ENCODE peak calls at places on chromosomes 7 and 10, in eight cellular contexts. One of them, this sample, is unnamed.
A peak's percentile ranks its signal among the peaks of the same experiment; 100 is the strongest.

GRCh38 chr7:100437150-100438100 is 1.1 kb upstream of the PPP1R35 start:
- DNase-seq in GM23248: no peak
- DNase-seq in esophagus squamous epithelium: no peak
- DNase-seq in RWPE1: no peak
- DNase-seq in substantia nigra: no peak
- DNase-seq in tibial artery: peak; percentile 70
- DNase-seq in spleen: peak; percentile 88
- DNase-seq in IMR-90: no peak
- DNase-seq in this sample: no peak

GRCh38 chr10:65900271-65900670 is 1025.6 kb upstream of the LRRTM3 start:
- DNase-seq in GM23248: no peak
- DNase-seq in esophagus squamous epithelium: no peak
- DNase-seq in RWPE1: no peak
- DNase-seq in substantia nigra: no peak
- DNase-seq in tibial artery: no peak
- DNase-seq in spleen: no peak
- DNase-seq in IMR-90: no peak
- DNase-seq in this sample: no peak

GRCh38 chr10:132557696-132558515 is 20.3 kb downstream of the INPP5A start:
- DNase-seq in GM23248: no peak
- DNase-seq in esophagus squamous epithelium: no peak
- DNase-seq in RWPE1: no peak
- DNase-seq in substantia nigra: no peak
- DNase-seq in tibial artery: no peak
- DNase-seq in spleen: peak; percentile 75
- DNase-seq in IMR-90: no peak
- DNase-seq in this sample: no peak

GRCh38 chr7:127189885-127190284 is 62.9 kb downstream of the GRM8 start:
- DNase-seq in GM23248: no peak
- DNase-seq in esophagus squamous epithelium: no peak
- DNase-seq in RWPE1: no peak
- DNase-seq in substantia nigra: peak; percentile 8
- DNase-seq in tibial artery: no peak
- DNase-seq in spleen: no peak
- DNase-seq in IMR-90: no peak
- DNase-seq in this sample: no peak

GRCh38 chr7:68720722-68721121 is 877.6 kb upstream of the AUTS2 start:
- DNase-seq in GM23248: no peak
- DNase-seq in esophagus squamous epithelium: no peak
- DNase-seq in RWPE1: no peak
- DNase-seq in substantia nigra: no peak
- DNase-seq in tibial artery: no peak
- DNase-seq in spleen: no peak
- DNase-seq in IMR-90: peak; percentile 22
- DNase-seq in this sample: no peak

GRCh38 chr10:96267234-96267705 is 4.1 kb downstream of the BLNK start:
- DNase-seq in GM23248: no peak
- DNase-seq in esophagus squamous epithelium: no peak
- DNase-seq in RWPE1: peak; percentile 91
- DNase-seq in substantia nigra: no peak
- DNase-seq in tibial artery: no peak
- DNase-seq in spleen: no peak
- DNase-seq in IMR-90: no peak
- DNase-seq in this sample: no peak

GRCh38 chr10:132446661-132447445 is 49.9 kb downstream of the PWWP2B start:
- DNase-seq in GM23248: peak; percentile 57
- DNase-seq in esophagus squamous epithelium: no peak
- DNase-seq in RWPE1: peak; percentile 64
- DNase-seq in substantia nigra: no peak
- DNase-seq in tibial artery: no peak
- DNase-seq in spleen: peak; percentile 94
- DNase-seq in IMR-90: peak; percentile 19
- DNase-seq in this sample: no peak

GRCh38 chr10:74227697-74228424 is 76.8 kb downstream of the ADK start:
- DNase-seq in GM23248: peak; percentile 78
- DNase-seq in esophagus squamous epithelium: no peak
- DNase-seq in RWPE1: no peak
- DNase-seq in substantia nigra: no peak
- DNase-seq in tibial artery: no peak
- DNase-seq in spleen: no peak
- DNase-seq in IMR-90: peak; percentile 62
- DNase-seq in this sample: no peak

GRCh38 chr10:42983595-42983990 is 93.3 kb upstream of the RET start:
- DNase-seq in GM23248: no peak
- DNase-seq in esophagus squamous epithelium: no peak
- DNase-seq in RWPE1: no peak
- DNase-seq in substantia nigra: no peak
- DNase-seq in tibial artery: no peak
- DNase-seq in spleen: peak; percentile 50
- DNase-seq in IMR-90: no peak
- DNase-seq in this sample: no peak

GRCh38 chr10:63280386-63280785 is 147.3 kb downstream of the NRBF2 start:
- DNase-seq in GM23248: no peak
- DNase-seq in esophagus squamous epithelium: no peak
- DNase-seq in RWPE1: no peak
- DNase-seq in substantia nigra: no peak
- DNase-seq in tibial artery: no peak
- DNase-seq in spleen: no peak
- DNase-seq in IMR-90: no peak
- DNase-seq in this sample: no peak

GRCh38 chr7:34844401-34844800 is 186.4 kb downstream of the NPSR1 start:
- DNase-seq in GM23248: no peak
- DNase-seq in esophagus squamous epithelium: no peak
- DNase-seq in RWPE1: no peak
- DNase-seq in substantia nigra: no peak
- DNase-seq in tibial artery: no peak
- DNase-seq in spleen: no peak
- DNase-seq in IMR-90: no peak
- DNase-seq in this sample: no peak

GRCh38 chr10:75400163-75400768 is 1.3 kb downstream of the ZNF503 start:
- DNase-seq in GM23248: peak; percentile 69
- DNase-seq in esophagus squamous epithelium: no peak
- DNase-seq in RWPE1: no peak
- DNase-seq in substantia nigra: peak; percentile 46
- DNase-seq in tibial artery: no peak
- DNase-seq in spleen: no peak
- DNase-seq in IMR-90: no peak
- DNase-seq in this sample: no peak

GRCh38 chr7:106059556-106059955 is 52.6 kb downstream of the SYPL1 start:
- DNase-seq in GM23248: peak; percentile 31
- DNase-seq in esophagus squamous epithelium: no peak
- DNase-seq in RWPE1: no peak
- DNase-seq in substantia nigra: no peak
- DNase-seq in tibial artery: no peak
- DNase-seq in spleen: no peak
- DNase-seq in IMR-90: no peak
- DNase-seq in this sample: no peak

GRCh38 chr7:106056513-106057203 is 55.5 kb downstream of the SYPL1 start:
- DNase-seq in GM23248: peak; percentile 87
- DNase-seq in esophagus squamous epithelium: no peak
- DNase-seq in RWPE1: peak; percentile 72
- DNase-seq in substantia nigra: peak; percentile 72
- DNase-seq in tibial artery: peak; percentile 81
- DNase-seq in spleen: peak; percentile 90
- DNase-seq in IMR-90: peak; percentile 69
- DNase-seq in this sample: peak; percentile 26

GRCh38 chr7:106058925-106059324 is 53.2 kb downstream of the SYPL1 start:
- DNase-seq in GM23248: no peak
- DNase-seq in esophagus squamous epithelium: no peak
- DNase-seq in RWPE1: no peak
- DNase-seq in substantia nigra: no peak
- DNase-seq in tibial artery: no peak
- DNase-seq in spleen: no peak
- DNase-seq in IMR-90: no peak
- DNase-seq in this sample: no peak

GRCh38 chr7:106057204-106057961 is 54.7 kb downstream of the SYPL1 start:
- DNase-seq in GM23248: no peak
- DNase-seq in esophagus squamous epithelium: no peak
- DNase-seq in RWPE1: no peak
- DNase-seq in substantia nigra: no peak
- DNase-seq in tibial artery: no peak
- DNase-seq in spleen: peak; percentile 76
- DNase-seq in IMR-90: no peak
- DNase-seq in this sample: no peak

DNA sequence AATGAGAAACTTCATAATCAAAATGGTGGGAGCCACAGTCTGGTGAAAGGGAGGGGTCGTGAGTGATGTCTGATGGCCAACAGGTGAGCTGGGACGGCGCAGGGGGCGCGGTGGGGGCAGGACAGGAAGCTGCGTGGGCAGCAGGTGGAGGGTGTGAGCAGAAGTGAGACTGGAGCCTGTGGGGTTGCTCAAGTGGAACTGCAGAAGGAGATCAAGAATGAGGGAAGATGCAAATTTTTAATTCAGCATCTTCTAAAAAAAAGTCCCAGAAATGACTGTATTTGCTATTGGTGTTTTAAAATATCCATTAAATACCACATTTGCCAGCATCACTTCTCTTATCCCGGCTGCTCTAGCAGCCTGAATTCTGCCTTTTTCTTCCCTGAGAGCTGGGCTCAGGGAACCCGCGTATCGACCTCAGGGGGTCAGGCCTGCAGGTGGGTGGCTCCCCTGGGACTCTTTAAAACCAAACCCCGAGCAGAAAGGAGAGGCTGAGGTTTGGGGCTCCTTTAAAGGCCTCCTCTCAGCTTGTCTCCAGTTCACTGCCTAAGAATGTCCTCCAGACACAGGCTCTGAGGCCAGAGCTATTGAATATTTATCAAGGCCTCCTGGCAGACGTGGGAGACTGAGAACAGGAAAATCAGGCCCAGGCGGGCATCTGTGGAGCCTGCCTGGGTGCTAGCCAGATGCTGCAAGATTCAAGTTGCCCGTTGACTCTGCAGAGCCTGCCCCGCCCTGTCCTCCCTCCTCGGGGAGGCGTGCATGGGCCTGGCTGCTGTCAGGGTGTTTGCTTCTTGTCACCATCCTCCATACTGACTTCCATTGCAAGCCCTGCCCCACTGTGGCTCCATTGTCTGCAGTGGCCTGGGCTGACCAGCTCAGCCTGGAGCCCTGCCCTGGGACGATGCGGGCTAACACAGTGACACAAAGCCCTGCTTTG is 53.9 kb downstream of the SYPL1 start:
- DNase-seq in GM23248: peak; percentile 30
- DNase-seq in esophagus squamous epithelium: peak; percentile 34
- DNase-seq in RWPE1: peak; percentile 63
- DNase-seq in substantia nigra: peak; percentile 92
- DNase-seq in tibial artery: no peak
- DNase-seq in spleen: peak; percentile 93
- DNase-seq in IMR-90: no peak
- DNase-seq in this sample: no peak
- H3K27ac ChIP-seq in GM23248: no peak overlapping the region
- H3K27ac ChIP-seq in esophagus squamous epithelium: peak overlapping the region; percentile 83
- H3K27ac ChIP-seq in RWPE1: peak overlapping the region; percentile 95
- H3K27ac ChIP-seq in substantia nigra: peak overlapping the region; percentile 91
- H3K27ac ChIP-seq in tibial artery: no peak overlapping the region
- H3K27ac ChIP-seq in spleen: peak overlapping the region; percentile 85
- H3K27ac ChIP-seq in IMR-90: no peak overlapping the region
- H3K27ac ChIP-seq in this sample: no peak overlapping the region

DNA sequence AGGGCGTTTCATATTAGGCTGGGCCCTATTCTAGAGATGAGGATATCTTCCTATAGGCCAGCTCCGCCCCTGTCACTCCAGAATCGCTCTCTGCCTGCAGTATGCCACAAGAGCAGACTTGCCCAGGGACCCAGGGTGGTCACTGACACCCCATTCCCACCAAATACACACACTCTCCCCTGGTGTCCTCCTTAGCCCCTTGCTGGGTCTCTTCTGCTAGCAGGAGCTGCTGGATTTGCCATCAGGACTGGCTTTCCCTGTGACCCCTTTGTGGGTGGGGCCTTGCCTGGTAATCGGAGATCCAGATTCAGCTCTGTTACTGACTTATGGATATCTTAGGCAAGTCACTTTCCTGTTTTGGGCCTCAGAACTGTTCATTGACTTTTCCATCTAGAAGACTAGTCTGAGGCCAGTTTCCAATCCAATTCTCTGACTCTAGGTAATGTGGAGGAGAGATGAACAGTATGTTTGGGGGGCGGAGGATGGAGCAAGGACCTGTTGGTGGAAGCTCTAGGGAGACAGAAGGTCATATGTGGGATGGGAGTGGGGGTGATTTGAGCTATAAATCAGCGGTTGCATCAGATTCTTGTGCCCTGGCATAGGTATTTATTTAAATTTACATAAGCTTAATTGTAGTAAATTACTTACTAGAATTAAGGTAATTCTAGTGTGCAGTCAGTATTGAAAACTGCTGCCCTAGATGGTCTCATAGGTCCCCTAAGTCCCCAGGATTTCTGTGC is 1.6 kb downstream of the TSPAN15 start:
- DNase-seq in GM23248: no peak
- DNase-seq in esophagus squamous epithelium: no peak
- DNase-seq in RWPE1: no peak
- DNase-seq in substantia nigra: no peak
- DNase-seq in tibial artery: no peak
- DNase-seq in spleen: peak; percentile 50
- DNase-seq in IMR-90: no peak
- DNase-seq in this sample: no peak
- H3K27ac ChIP-seq in GM23248: no peak overlapping the region
- H3K27ac ChIP-seq in esophagus squamous epithelium: peak overlapping the region; percentile 84
- H3K27ac ChIP-seq in RWPE1: no peak overlapping the region
- H3K27ac ChIP-seq in substantia nigra: peak overlapping the region; percentile 46
- H3K27ac ChIP-seq in tibial artery: no peak overlapping the region
- H3K27ac ChIP-seq in spleen: no peak overlapping the region
- H3K27ac ChIP-seq in IMR-90: no peak overlapping the region
- H3K27ac ChIP-seq in this sample: no peak overlapping the region

DNA sequence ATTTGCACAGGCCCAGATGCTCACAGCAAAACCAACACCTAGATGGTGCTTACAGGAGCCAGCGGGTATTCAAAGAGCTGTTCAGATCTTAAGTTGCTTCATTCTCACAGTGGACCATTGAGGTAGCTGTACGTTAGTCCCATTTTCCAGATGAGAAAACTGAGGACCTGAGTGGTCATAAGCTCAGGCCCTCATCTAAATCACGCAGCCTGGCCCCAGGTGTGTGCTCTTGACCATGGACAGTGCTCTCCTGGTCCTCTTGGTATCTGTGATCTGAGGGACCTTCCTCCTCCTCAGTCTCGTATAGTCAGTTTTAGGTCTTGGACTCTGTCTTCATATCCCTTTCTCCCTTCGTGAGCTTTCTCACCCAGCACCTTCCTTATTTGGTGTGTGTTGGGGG is 43.7 kb downstream of the HTRA1 start:
- DNase-seq in GM23248: no peak
- DNase-seq in esophagus squamous epithelium: no peak
- DNase-seq in RWPE1: no peak
- DNase-seq in substantia nigra: no peak
- DNase-seq in tibial artery: peak; percentile 33
- DNase-seq in spleen: no peak
- DNase-seq in IMR-90: no peak
- DNase-seq in this sample: no peak
- H3K27ac ChIP-seq in GM23248: no peak overlapping the region
- H3K27ac ChIP-seq in esophagus squamous epithelium: peak overlapping the region; percentile 38
- H3K27ac ChIP-seq in RWPE1: peak overlapping the region; percentile 83
- H3K27ac ChIP-seq in substantia nigra: peak overlapping the region; percentile 81
- H3K27ac ChIP-seq in tibial artery: peak overlapping the region; percentile 61
- H3K27ac ChIP-seq in spleen: no peak overlapping the region
- H3K27ac ChIP-seq in IMR-90: no peak overlapping the region
- H3K27ac ChIP-seq in this sample: peak overlapping the region; percentile 21

DNA sequence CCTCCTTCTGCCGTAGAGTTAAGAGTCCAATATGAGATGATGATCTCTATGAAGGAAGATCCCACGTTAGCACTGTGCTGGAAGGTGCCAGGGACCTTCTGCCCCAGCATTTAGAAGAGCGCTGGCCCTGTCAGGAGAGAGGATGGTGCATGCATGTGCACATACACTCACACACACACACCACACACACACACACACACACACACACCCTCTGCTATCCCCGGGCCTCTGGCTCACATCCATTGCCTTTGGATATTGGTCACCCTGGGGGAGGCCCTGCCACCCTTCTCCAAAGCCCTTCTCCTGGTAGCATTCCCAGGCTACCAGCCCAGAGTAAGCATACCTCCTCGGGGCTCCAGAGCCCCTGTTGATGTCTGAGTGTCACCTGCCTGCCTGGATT is 14.9 kb downstream of the ZCCHC24 start:
- DNase-seq in GM23248: no peak
- DNase-seq in esophagus squamous epithelium: no peak
- DNase-seq in RWPE1: no peak
- DNase-seq in substantia nigra: no peak
- DNase-seq in tibial artery: peak; percentile 60
- DNase-seq in spleen: peak; percentile 41
- DNase-seq in IMR-90: no peak
- DNase-seq in this sample: no peak
- H3K27ac ChIP-seq in GM23248: peak overlapping the region; percentile 10
- H3K27ac ChIP-seq in esophagus squamous epithelium: peak overlapping the region; percentile 14
- H3K27ac ChIP-seq in RWPE1: no peak overlapping the region
- H3K27ac ChIP-seq in substantia nigra: peak overlapping the region; percentile 17
- H3K27ac ChIP-seq in tibial artery: no peak overlapping the region
- H3K27ac ChIP-seq in spleen: no peak overlapping the region
- H3K27ac ChIP-seq in IMR-90: no peak overlapping the region
- H3K27ac ChIP-seq in this sample: no peak overlapping the region

This sample was measured in AG04450.